ENCODE peak calls at places on chromosomes 5 and 9, in nine cellular contexts. Q is heart left ventricle, C is neural progenitor cell, M is GM23338, R is left ventricle myocardium inferior, I is heart right ventricle, L is right lobe of liver, G is ascending aorta, V is foreskin keratinocyte. W is an unnamed sample. For H3K27me3, the result is how much of the 10 kb centered on the place peaks cover.

GRCh38 chr5:77898385-77898784 is 122.2 kb upstream of the TBCA start:
- DNase-seq in Q (no peak), C (no peak), M (no peak), R (no peak), I (no peak), L (no peak), G (no peak), V (no peak), W (no peak)

GRCh38 chr9:101119206-101119819 is 90.8 kb downstream of the PLPPR1 start:
- DNase-seq in Q (peak), C (peak), M (peak), R (peak), I (peak), L (peak), G (no peak), V (peak), W (peak)

GRCh38 chr9:76944011-76944410 is 38.1 kb upstream of the PRUNE2 start:
- DNase-seq in Q (no peak), C (no peak), M (no peak), R (no peak), I (no peak), L (no peak), G (no peak), V (no peak), W (no peak)

GRCh38 chr5:453725-454481 is 10.9 kb downstream of the EXOC3 start:
- DNase-seq in Q (peak), C (no peak), M (no peak), R (peak), I (no peak), L (peak), G (no peak), V (peak), W (no peak)

GRCh38 chr9:132630811-132631210 is 39.0 kb downstream of the DDX31 start:
- DNase-seq in Q (no peak), C (no peak), M (no peak), R (no peak), I (no peak), L (no peak), G (no peak), V (peak), W (no peak)

GRCh38 chr5:140648132-140648432 is 453 bp downstream of the IK start:
- DNase-seq in Q (no peak), C (no peak), M (no peak), R (no peak), I (no peak), L (no peak), G (no peak), V (no peak), W (no peak)

GRCh38 chr9:15277400-15278137 is 29.4 kb downstream of the TTC39B start:
- DNase-seq in Q (no peak), C (peak), M (peak), R (no peak), I (no peak), L (no peak), G (no peak), V (no peak), W (no peak)

GRCh38 chr5:9515451-9515850 is 30.4 kb downstream of the SEMA5A start:
- DNase-seq in Q (peak), C (no peak), M (no peak), R (peak), I (peak), L (no peak), G (no peak), V (no peak), W (no peak)

GRCh38 chr5:151078490-151079262 is 2.2 kb downstream of the TNIP1 start:
- DNase-seq in Q (peak), C (no peak), M (no peak), R (no peak), I (no peak), L (peak), G (no peak), V (no peak), W (no peak)

GRCh38 chr5:42924226-42924625 is 112.5 kb upstream of the SELENOP start:
- DNase-seq in Q (no peak), C (no peak), M (no peak), R (no peak), I (no peak), L (no peak), G (no peak), V (no peak), W (no peak)

GRCh38 chr5:169106906-169107305 is 194.0 kb downstream of the SLIT3 start:
- DNase-seq in Q (no peak), C (no peak), M (no peak), R (no peak), I (no peak), L (no peak), G (no peak), V (no peak), W (peak)

GRCh38 chr5:32168460-32169033 is 5.6 kb downstream of the GOLPH3 start:
- DNase-seq in Q (no peak), C (no peak), M (no peak), R (no peak), I (no peak), L (no peak), G (no peak), V (no peak), W (no peak)

GRCh38 chr5:135313405-135313804 is 85.6 kb downstream of the MACROH2A1 start:
- DNase-seq in Q (no peak), C (no peak), M (no peak), R (no peak), I (no peak), L (no peak), G (no peak), V (no peak), W (no peak)

GRCh38 chr5:164487939-164488338 is 982.5 kb downstream of the MAT2B start:
- DNase-seq in Q (no peak), C (no peak), M (no peak), R (no peak), I (no peak), L (no peak), G (no peak), V (no peak), W (no peak)

GRCh38 chr9:116861321-116861720 is 174.2 kb downstream of the TRIM32 start:
- DNase-seq in Q (no peak), C (no peak), M (no peak), R (no peak), I (no peak), L (no peak), G (no peak), V (no peak), W (no peak)

GRCh38 chr5:83473344-83474169 is 2.0 kb downstream of the VCAN start:
- DNase-seq in Q (peak), C (peak), M (peak), R (peak), I (peak), L (peak), G (peak), V (peak), W (peak)

GRCh38 chr9:74949859-74950258 is 2.9 kb downstream of the C9orf40 start:
- DNase-seq in Q (no peak), C (peak), M (peak), R (no peak), I (no peak), L (no peak), G (no peak), V (no peak), W (no peak)

GRCh38 chr9:98328141-98328540 is 72.7 kb upstream of the TBC1D2 start:
- DNase-seq in Q (no peak), C (no peak), M (no peak), R (no peak), I (no peak), L (no peak), G (no peak), V (no peak), W (no peak)

GRCh38 chr9:133987455-133987800 is 4.7 kb downstream of the VAV2 start:
- DNase-seq in Q (no peak), C (no peak), M (no peak), R (peak), I (no peak), L (no peak), G (no peak), V (no peak), W (no peak)

GRCh38 chr5:171992813-171993212 is 13.6 kb downstream of the FBXW11 start:
- DNase-seq in Q (no peak), C (no peak), M (no peak), R (no peak), I (no peak), L (no peak), G (no peak), V (no peak), W (no peak)

GRCh38 chr5:54761213-54761701 is 224.1 kb downstream of the ESM1 start:
- DNase-seq in Q (peak), C (no peak), M (no peak), R (no peak), I (no peak), L (no peak), G (no peak), V (no peak), W (no peak)

GRCh38 chr5:76270214-76270613 is 132.9 kb upstream of the IQGAP2 start:
- DNase-seq in Q (no peak), C (no peak), M (no peak), R (no peak), I (no peak), L (no peak), G (no peak), V (peak), W (no peak)

GRCh38 chr5:160387445-160387844 is 12.4 kb downstream of the FAM200C start:
- DNase-seq in Q (no peak), C (no peak), M (no peak), R (no peak), I (no peak), L (no peak), G (no peak), V (no peak), W (no peak)

GRCh38 chr5:3281346-3281745 is 314.3 kb upstream of the IRX1 start:
- DNase-seq in Q (no peak), C (no peak), M (no peak), R (no peak), I (no peak), L (no peak), G (no peak), V (no peak), W (no peak)

GRCh38 chr5:3282841-3283240 is 312.8 kb upstream of the IRX1 start:
- DNase-seq in Q (no peak), C (no peak), M (no peak), R (no peak), I (no peak), L (no peak), G (no peak), V (no peak), W (no peak)

GRCh38 chr5:3278643-3279042 is 317.0 kb upstream of the IRX1 start:
- DNase-seq in Q (no peak), C (no peak), M (no peak), R (no peak), I (no peak), L (no peak), G (no peak), V (no peak), W (no peak)

GRCh38 chr5:3276891-3277290 is 318.7 kb upstream of the IRX1 start:
- DNase-seq in Q (no peak), C (no peak), M (no peak), R (no peak), I (no peak), L (no peak), G (no peak), V (no peak), W (no peak)

GRCh38 chr5:3277590-3278196 is 317.9 kb upstream of the IRX1 start:
- DNase-seq in Q (no peak), C (peak), M (peak), R (no peak), I (no peak), L (no peak), G (no peak), V (no peak), W (no peak)
- H3K27me3 ChIP-seq in Q (under half), C (under half), M (under half), R (half or more), I (under half), L (under half), G (under half), V (under half), W (under half)

GRCh38 chr9:95003694-95004451 is 277.4 kb downstream of the AOPEP start:
- DNase-seq in Q (peak), C (peak), M (peak), R (peak), I (peak), L (peak), G (no peak), V (peak), W (peak)
- TF ChIP-seq CTCF in Q (peak), C (no peak), M (no peak), R (peak), I (peak), L (no peak), G (no peak), V (peak), W (peak)

GRCh38 chr5:39369123-39369815 is 5.0 kb upstream of the C9 start:
- DNase-seq in Q (no peak), C (no peak), M (no peak), R (no peak), I (no peak), L (peak), G (no peak), V (no peak), W (no peak)
- H3K27me3 ChIP-seq in Q (under half), C (under half), M (under half), R (under half), I (under half), L (under half), G (under half), V (under half), W (under half)

DNA sequence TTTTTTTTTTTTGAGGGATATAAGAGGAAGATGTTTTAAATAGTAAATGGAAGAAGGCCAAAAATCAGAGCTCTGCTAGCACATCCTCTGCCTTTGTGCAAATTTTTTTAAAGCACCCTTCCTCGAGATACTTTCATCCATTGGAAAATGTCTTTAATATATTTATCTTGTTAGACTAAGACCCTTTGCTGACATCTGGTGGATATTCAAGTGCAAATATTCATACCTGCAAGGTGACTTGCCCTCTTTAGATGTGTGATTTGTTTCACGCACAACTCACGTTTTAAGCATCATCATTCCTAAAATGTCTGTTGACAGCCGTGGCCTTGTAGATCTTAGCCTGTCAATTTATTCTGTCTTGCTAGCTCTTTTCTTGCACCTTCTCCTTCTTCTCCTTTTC is 258.5 kb downstream of the AGTPBP1 start:
- DNase-seq in Q (no peak), C (no peak), M (peak), R (no peak), I (no peak), L (no peak), G (no peak), V (no peak), W (no peak)
- TF ChIP-seq CTCF in Q (no peak), C (peak), M (peak), R (peak), I (peak), L (no peak), G (no peak), V (peak), W (no peak)

DNA sequence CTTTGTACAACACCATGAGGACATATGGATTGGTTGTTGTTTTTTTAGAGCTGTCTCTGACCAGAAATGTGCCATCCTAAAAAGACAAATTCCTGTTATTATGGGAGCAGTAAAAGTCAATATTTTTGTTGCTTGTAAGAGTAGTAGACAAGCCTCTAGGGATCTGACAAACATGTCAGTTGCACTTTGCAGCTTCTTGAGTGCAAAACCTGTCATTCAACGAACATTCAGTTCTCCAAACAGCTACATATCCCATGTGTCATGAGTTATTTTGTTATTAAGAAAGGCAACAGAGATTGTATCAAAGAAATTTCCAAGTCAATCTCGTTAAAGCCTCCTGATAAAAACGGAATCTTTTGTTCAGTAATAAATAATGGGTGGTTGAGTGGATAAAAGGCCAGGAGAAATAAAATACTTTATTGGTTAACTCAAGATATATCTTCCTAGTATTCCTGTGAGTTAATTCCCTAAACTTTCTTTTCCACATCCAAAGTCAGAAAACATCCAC is 18.1 kb downstream of the C5orf58 start:
- DNase-seq in Q (no peak), C (no peak), M (no peak), R (no peak), I (no peak), L (no peak), G (no peak), V (no peak), W (no peak)
- H3K27me3 ChIP-seq in Q (under half), C (under half), M (under half), R (under half), I (under half), L (under half), G (under half), V (under half), W (half or more)